ENCODE peak calls at places on chromosomes 7 and 10, in seven cellular contexts. L, B, F, J, O, E and I are unnamed samples.

GRCh38 chr7:140239653-140239935 is 62.8 kb upstream of the KDM7A start:
- DNase-seq in B (no peak), L (no peak), J (no peak), O (no peak), E (no peak), F (no peak), I (no peak)

GRCh38 chr10:32149257-32149955 is 93.2 kb upstream of the KIF5B start:
- DNase-seq in L (no peak), O (peak), J (no peak), B (peak), F (peak), E (peak), I (peak)

GRCh38 chr7:2071133-2071832 is 161.5 kb downstream of the MAD1L1 start:
- DNase-seq in E (no peak), O (no peak), B (no peak), L (no peak), J (no peak), F (no peak), I (no peak)

GRCh38 chr10:73229567-73229966 is 17.5 kb downstream of the DNAJC9 start:
- DNase-seq in F (no peak), L (no peak), J (no peak), B (no peak), E (no peak), O (no peak), I (no peak)

GRCh38 chr10:7686351-7687171 is 16.6 kb upstream of the ITIH2 start:
- DNase-seq in O (no peak), F (no peak), E (no peak), J (no peak), B (no peak), L (peak), I (no peak)

GRCh38 chr10:119022846-119023552 is 6.5 kb upstream of the NANOS1 start:
- DNase-seq in E (peak), B (no peak), L (no peak), O (peak), F (no peak), J (no peak), I (no peak)

GRCh38 chr7:151518781-151519044 is 982 bp downstream of the RHEB start:
- DNase-seq in E (no peak), O (no peak), J (no peak), L (no peak), B (no peak), F (no peak), I (no peak)

GRCh38 chr7:149686001-149686400 is 87.4 kb downstream of the ZNF467 start:
- DNase-seq in E (peak), J (no peak), B (no peak), L (no peak), F (no peak), O (no peak), I (no peak)

GRCh38 chr7:40199076-40199802 is 64.4 kb downstream of the SUGCT start:
- DNase-seq in J (no peak), F (peak), O (peak), L (no peak), B (no peak), E (peak), I (no peak)

GRCh38 chr10:94008526-94008925 is 14.8 kb downstream of the PLCE1 start:
- DNase-seq in F (no peak), B (no peak), O (no peak), J (no peak), L (no peak), E (no peak), I (no peak)

GRCh38 chr10:110510730-110511129 is 13.0 kb downstream of the DUSP5 start:
- DNase-seq in F (no peak), J (no peak), E (no peak), B (no peak), L (no peak), O (no peak), I (no peak)

GRCh38 chr7:151736403-151736909 is 140.5 kb downstream of the PRKAG2 start:
- DNase-seq in B (peak), L (peak), J (no peak), O (peak), E (peak), F (peak), I (no peak)

GRCh38 chr7:157007470-157008066 is 2.9 kb downstream of the MNX1 start:
- DNase-seq in L (peak), O (no peak), F (no peak), B (no peak), E (no peak), J (no peak), I (no peak)

GRCh38 chr7:602341-603141 is 82.9 kb upstream of the PDGFA start:
- DNase-seq in F (no peak), J (no peak), O (no peak), E (no peak), B (peak), L (no peak), I (peak)